ENCODE peak calls at places on chromosomes 5 and 9, in five cellular contexts. U is stimulated activated naive CD8-positive, alpha-beta T cell treated with anti-CD3 and anti-CD28 coated beads, Interleukin-15, Interleukin-2, amounts not matched to agents 100 U/mL and 50 U/mL, for 24 hours; V is GM03348; G is NCI-H510A treated with DMSO at 0.1 percent for 48 hours; S is stromal cell of bone marrow. C is an unnamed sample.

GRCh38 chr5:53338971-53339370 is 141.5 kb upstream of the FST start:
- DNase-seq in U (no peak), S (no peak), G (no peak), V (no peak), C (no peak)

GRCh38 chr5:148928141-148928540 is 101.7 kb downstream of the ADRB2 start:
- DNase-seq in S (no peak), V (no peak), U (no peak), G (no peak), C (no peak)

GRCh38 chr9:89467278-89467625 is 30.7 kb downstream of the SEMA4D start:
- DNase-seq in U (no peak), S (no peak), G (no peak), V (no peak), C (no peak)

GRCh38 chr5:14483504-14484157 is 98.0 kb upstream of the OTULINL start:
- DNase-seq in V (no peak), U (no peak), S (no peak), G (no peak), C (no peak)

GRCh38 chr9:21440139-21440538 is at the start of gene IFNA1:
- DNase-seq in G (no peak), V (no peak), U (no peak), S (no peak), C (no peak)

GRCh38 chr5:50593681-50594080 is 72.8 kb upstream of the PARP8 start:
- DNase-seq in V (no peak), S (no peak), U (no peak), G (no peak), C (no peak)

GRCh38 chr5:67371924-67372323 is 175.3 kb upstream of the CD180 start:
- DNase-seq in G (no peak), U (no peak), V (no peak), S (no peak), C (no peak)

GRCh38 chr5:136087961-136088871 is 44.4 kb upstream of the SMAD5 start:
- DNase-seq in U (no peak), G (no peak), V (peak), S (peak), C (no peak)

GRCh38 chr5:43315262-43315661 is 2.0 kb upstream of the HMGCS1 start:
- DNase-seq in S (no peak), G (no peak), V (no peak), U (peak), C (no peak)

GRCh38 chr5:135851186-135851906 is 16.9 kb downstream of the SLC25A48 start:
- DNase-seq in V (no peak), S (no peak), G (no peak), U (no peak), C (no peak)

GRCh38 chr9:120916573-120916972 is 10.0 kb downstream of the TRAF1 start:
- DNase-seq in V (peak), G (no peak), U (no peak), S (no peak), C (no peak)

GRCh38 chr5:16542275-16542674 is 74.5 kb downstream of the RETREG1 start:
- DNase-seq in V (no peak), U (no peak), S (no peak), G (peak), C (peak)

GRCh38 chr9:127389391-127390242 is 7.4 kb upstream of the SLC2A8 start:
- DNase-seq in V (no peak), G (no peak), S (no peak), U (no peak), C (no peak)

GRCh38 chr5:125323613-125324012 is 577.2 kb upstream of the ZNF608 start:
- DNase-seq in G (no peak), V (no peak), U (no peak), S (no peak), C (no peak)

GRCh38 chr5:145937432-145938250 is 1.3 kb downstream of the SH3RF2 start:
- DNase-seq in U (no peak), S (no peak), G (no peak), V (no peak), C (no peak)

GRCh38 chr9:2281803-2282185 is 266.6 kb downstream of the SMARCA2 start:
- DNase-seq in S (no peak), U (no peak), V (no peak), G (no peak), C (no peak)

GRCh38 chr5:173629628-173630027 is 13.2 kb upstream of the BOD1 start:
- DNase-seq in U (peak), V (no peak), S (no peak), G (no peak), C (no peak)

GRCh38 chr9:121222524-121223171 is 21.0 kb upstream of the RAB14 start:
- DNase-seq in U (no peak), S (no peak), V (peak), G (peak), C (peak)